ENCODE peak calls at places on chromosomes 11 and 22, in nine cellular contexts. One of them, this sample, is unnamed.

GRCh38 chr22:17988800-17989513 is 35.4 kb downstream of the MICAL3 start:
- DNase-seq in sigmoid colon: no peak
- DNase-seq in AG04450: no peak
- DNase-seq in AG09319: no peak
- DNase-seq in H9: no peak
- DNase-seq in HFF-Myc: no peak
- DNase-seq in choroid plexus epithelial cell: no peak
- DNase-seq in left ventricle myocardium inferior: no peak
- DNase-seq in type B pancreatic cell: no peak
- DNase-seq in this sample: no peak

GRCh38 chr22:26169312-26170111 is at the start of gene SEZ6L:
- DNase-seq in AG04450: no peak
- DNase-seq in H9: peak
- DNase-seq in left ventricle myocardium inferior: peak
- DNase-seq in choroid plexus epithelial cell: no peak
- DNase-seq in HFF-Myc: no peak
- DNase-seq in sigmoid colon: no peak
- DNase-seq in AG09319: no peak
- DNase-seq in type B pancreatic cell: no peak
- DNase-seq in this sample: peak

GRCh38 chr11:103803062-103803461 is 233.4 kb upstream of the DDI1 start:
- DNase-seq in type B pancreatic cell: no peak
- DNase-seq in AG04450: no peak
- DNase-seq in choroid plexus epithelial cell: peak
- DNase-seq in AG09319: no peak
- DNase-seq in H9: no peak
- DNase-seq in sigmoid colon: no peak
- DNase-seq in HFF-Myc: no peak
- DNase-seq in left ventricle myocardium inferior: no peak
- DNase-seq in this sample: no peak

GRCh38 chr11:80082386-80082785 is 641.6 kb upstream of the TENM4 start:
- DNase-seq in AG09319: no peak
- DNase-seq in sigmoid colon: no peak
- DNase-seq in left ventricle myocardium inferior: no peak
- DNase-seq in AG04450: no peak
- DNase-seq in H9: no peak
- DNase-seq in type B pancreatic cell: no peak
- DNase-seq in HFF-Myc: no peak
- DNase-seq in choroid plexus epithelial cell: no peak
- DNase-seq in this sample: no peak

GRCh38 chr11:12868315-12869073 is 140.6 kb upstream of the RASSF10 start:
- DNase-seq in HFF-Myc: no peak
- DNase-seq in left ventricle myocardium inferior: no peak
- DNase-seq in sigmoid colon: no peak
- DNase-seq in H9: no peak
- DNase-seq in AG09319: no peak
- DNase-seq in choroid plexus epithelial cell: peak
- DNase-seq in AG04450: no peak
- DNase-seq in type B pancreatic cell: no peak
- DNase-seq in this sample: no peak

GRCh38 chr11:33874910-33875490 is 16.9 kb downstream of the LMO2 start:
- DNase-seq in sigmoid colon: no peak
- DNase-seq in H9: no peak
- DNase-seq in type B pancreatic cell: no peak
- DNase-seq in left ventricle myocardium inferior: no peak
- DNase-seq in HFF-Myc: no peak
- DNase-seq in choroid plexus epithelial cell: no peak
- DNase-seq in AG09319: no peak
- DNase-seq in AG04450: no peak
- DNase-seq in this sample: no peak

GRCh38 chr22:46657996-46658947 is 38.1 kb downstream of the GRAMD4 start:
- DNase-seq in AG09319: no peak
- DNase-seq in HFF-Myc: no peak
- DNase-seq in type B pancreatic cell: no peak
- DNase-seq in left ventricle myocardium inferior: no peak
- DNase-seq in AG04450: no peak
- DNase-seq in H9: no peak
- DNase-seq in sigmoid colon: no peak
- DNase-seq in choroid plexus epithelial cell: no peak
- DNase-seq in this sample: no peak

GRCh38 chr11:69499216-69499945 is 17.9 kb downstream of the LINC01488 start:
- DNase-seq in H9: no peak
- DNase-seq in left ventricle myocardium inferior: no peak
- DNase-seq in sigmoid colon: peak
- DNase-seq in type B pancreatic cell: no peak
- DNase-seq in choroid plexus epithelial cell: peak
- DNase-seq in HFF-Myc: no peak
- DNase-seq in AG04450: no peak
- DNase-seq in AG09319: no peak
- DNase-seq in this sample: no peak

DNA sequence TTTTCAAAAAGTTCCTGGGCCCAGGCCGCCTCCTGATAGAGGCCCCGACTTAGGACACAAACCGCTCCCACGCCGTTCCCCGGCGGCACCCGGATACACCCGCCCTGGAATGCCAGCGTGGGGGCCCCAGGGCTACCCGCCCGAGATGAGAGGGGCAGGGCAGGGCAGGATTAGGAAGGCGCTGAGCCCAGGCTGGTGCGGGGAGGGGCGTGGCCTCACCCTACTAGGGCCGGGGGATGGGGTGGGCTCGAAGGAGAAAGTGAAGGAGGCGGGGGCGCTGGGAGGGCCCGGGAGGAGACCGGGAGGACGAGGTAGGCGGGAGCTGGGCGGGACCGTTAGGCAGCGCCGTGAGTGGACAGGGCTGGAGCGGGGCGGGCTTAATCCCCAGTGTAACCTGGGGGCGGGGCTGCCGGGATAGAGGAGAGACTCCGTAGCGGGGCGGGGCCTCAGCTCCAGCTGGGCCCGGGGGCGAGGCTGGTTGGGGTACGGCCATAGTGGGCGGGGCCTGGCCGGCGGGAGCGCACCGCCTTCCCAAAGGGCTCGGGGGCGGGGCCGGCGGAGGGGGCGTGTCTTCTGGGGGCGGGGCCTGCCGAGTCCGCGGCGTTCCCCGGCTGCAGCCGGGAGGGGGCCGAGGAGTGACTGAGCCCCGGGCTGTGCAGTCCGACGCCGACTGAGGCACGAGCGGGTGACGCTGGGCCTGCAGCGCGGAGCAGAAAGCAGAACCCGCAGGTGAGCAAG is at the start of gene CD82:
- DNase-seq in sigmoid colon: peak
- DNase-seq in H9: peak
- DNase-seq in left ventricle myocardium inferior: peak
- DNase-seq in choroid plexus epithelial cell: peak
- DNase-seq in HFF-Myc: peak
- DNase-seq in type B pancreatic cell: peak
- DNase-seq in AG04450: peak
- DNase-seq in AG09319: peak
- DNase-seq in this sample: peak
- TF ChIP-seq CTCF in sigmoid colon: peak
- TF ChIP-seq CTCF in H9: peak
- TF ChIP-seq CTCF in left ventricle myocardium inferior: peak
- TF ChIP-seq CTCF in choroid plexus epithelial cell: no peak
- TF ChIP-seq CTCF in HFF-Myc: no peak
- TF ChIP-seq CTCF in type B pancreatic cell: peak
- TF ChIP-seq CTCF in AG04450: peak
- TF ChIP-seq CTCF in AG09319: peak
- TF ChIP-seq CTCF in this sample: peak

GRCh38 chr22:32991353-32992115 is 66.6 kb downstream of the SYN3 start:
- DNase-seq in left ventricle myocardium inferior: peak
- DNase-seq in AG09319: peak
- DNase-seq in AG04450: no peak
- DNase-seq in type B pancreatic cell: no peak
- DNase-seq in H9: no peak
- DNase-seq in HFF-Myc: no peak
- DNase-seq in choroid plexus epithelial cell: no peak
- DNase-seq in sigmoid colon: peak
- DNase-seq in this sample: peak

GRCh38 chr22:32986773-32987050 is 71.5 kb downstream of the SYN3 start:
- DNase-seq in AG09319: no peak
- DNase-seq in type B pancreatic cell: no peak
- DNase-seq in choroid plexus epithelial cell: no peak
- DNase-seq in sigmoid colon: no peak
- DNase-seq in AG04450: no peak
- DNase-seq in HFF-Myc: no peak
- DNase-seq in left ventricle myocardium inferior: no peak
- DNase-seq in H9: no peak
- DNase-seq in this sample: no peak

GRCh38 chr22:32990187-32990586 is 68.0 kb downstream of the SYN3 start:
- DNase-seq in left ventricle myocardium inferior: no peak
- DNase-seq in choroid plexus epithelial cell: no peak
- DNase-seq in type B pancreatic cell: no peak
- DNase-seq in HFF-Myc: no peak
- DNase-seq in AG04450: no peak
- DNase-seq in AG09319: no peak
- DNase-seq in H9: no peak
- DNase-seq in sigmoid colon: no peak
- DNase-seq in this sample: no peak

GRCh38 chr22:32987081-32987631 is 71.0 kb downstream of the SYN3 start:
- DNase-seq in left ventricle myocardium inferior: no peak
- DNase-seq in AG04450: no peak
- DNase-seq in H9: peak
- DNase-seq in AG09319: peak
- DNase-seq in sigmoid colon: no peak
- DNase-seq in choroid plexus epithelial cell: no peak
- DNase-seq in HFF-Myc: no peak
- DNase-seq in type B pancreatic cell: no peak
- DNase-seq in this sample: no peak

DNA sequence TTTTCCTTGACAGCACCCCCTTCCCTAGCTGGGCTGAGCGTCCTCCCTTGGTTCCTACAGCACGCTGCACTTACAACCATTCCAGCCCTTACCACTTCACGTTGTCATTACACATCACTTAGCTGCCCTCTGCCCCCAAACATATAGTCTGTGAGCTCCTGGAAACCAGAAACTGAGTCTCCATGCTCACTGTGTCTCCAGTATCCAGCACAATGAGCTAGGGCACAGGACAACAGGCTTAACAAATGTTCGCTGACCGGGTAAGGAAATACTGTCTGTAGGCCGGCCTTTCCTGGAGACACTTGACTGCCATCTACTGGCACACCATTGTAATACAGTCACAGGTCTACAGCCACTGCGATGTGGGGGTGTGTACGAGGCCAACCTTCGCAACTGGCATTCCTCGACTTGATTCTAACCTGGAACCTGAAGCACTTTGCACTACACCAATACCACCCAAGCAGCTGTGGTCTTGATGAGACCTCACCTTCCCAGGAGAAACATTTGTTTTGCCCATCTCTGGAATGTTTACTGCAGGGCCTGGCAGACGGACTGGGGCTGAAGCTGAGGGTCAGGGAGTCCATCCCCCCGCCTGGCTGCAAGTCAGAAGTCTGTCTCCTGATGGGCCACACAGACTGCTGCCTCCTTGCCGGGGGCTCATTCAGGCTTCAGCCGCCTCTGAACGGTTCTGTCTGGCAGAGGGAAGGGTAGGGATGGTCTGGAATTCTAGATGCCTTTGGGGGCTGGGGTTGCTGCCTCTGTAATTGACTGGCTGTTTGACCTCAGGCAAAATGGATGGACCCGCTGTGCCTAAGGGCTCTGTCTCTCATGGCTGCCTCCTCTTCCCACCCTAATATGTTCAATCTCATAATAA is 72.0 kb downstream of the SYN3 start:
- DNase-seq in choroid plexus epithelial cell: peak
- DNase-seq in HFF-Myc: peak
- DNase-seq in AG09319: peak
- DNase-seq in sigmoid colon: peak
- DNase-seq in AG04450: peak
- DNase-seq in H9: peak
- DNase-seq in type B pancreatic cell: peak
- DNase-seq in left ventricle myocardium inferior: peak
- DNase-seq in this sample: no peak
- TF ChIP-seq CTCF in choroid plexus epithelial cell: peak
- TF ChIP-seq CTCF in HFF-Myc: peak
- TF ChIP-seq CTCF in AG09319: peak
- TF ChIP-seq CTCF in sigmoid colon: peak
- TF ChIP-seq CTCF in AG04450: peak
- TF ChIP-seq CTCF in H9: peak
- TF ChIP-seq CTCF in type B pancreatic cell: peak
- TF ChIP-seq CTCF in left ventricle myocardium inferior: peak
- TF ChIP-seq CTCF in this sample: peak

GRCh38 chr11:44434191-44434590 is 124.3 kb upstream of the ALX4 start:
- DNase-seq in HFF-Myc: no peak
- DNase-seq in type B pancreatic cell: no peak
- DNase-seq in left ventricle myocardium inferior: no peak
- DNase-seq in choroid plexus epithelial cell: no peak
- DNase-seq in AG09319: no peak
- DNase-seq in H9: no peak
- DNase-seq in AG04450: no peak
- DNase-seq in sigmoid colon: no peak
- DNase-seq in this sample: no peak

DNA sequence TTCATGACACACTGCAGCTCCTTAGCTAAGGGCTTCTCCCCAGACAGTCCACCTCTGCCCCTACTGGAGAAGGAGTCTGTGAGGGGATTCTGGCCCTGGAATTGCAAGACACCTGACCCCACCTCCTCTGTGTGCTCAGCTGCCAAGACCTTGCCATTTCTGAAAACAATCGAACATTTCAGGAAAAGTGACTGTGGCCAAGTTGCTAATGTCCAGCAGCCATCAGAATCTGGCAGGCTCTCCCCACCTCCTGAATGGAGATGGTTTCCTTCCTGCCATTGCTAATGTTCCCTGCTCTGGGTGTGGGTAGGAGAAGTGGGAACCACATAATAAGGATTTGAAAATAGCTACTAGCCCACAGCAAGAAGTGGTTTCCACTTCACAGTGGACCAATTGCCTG is 127.2 kb upstream of the ALX4 start:
- DNase-seq in AG04450: no peak
- DNase-seq in H9: no peak
- DNase-seq in sigmoid colon: no peak
- DNase-seq in AG09319: no peak
- DNase-seq in HFF-Myc: no peak
- DNase-seq in type B pancreatic cell: no peak
- DNase-seq in choroid plexus epithelial cell: no peak
- DNase-seq in left ventricle myocardium inferior: peak
- DNase-seq in this sample: no peak
- TF ChIP-seq CTCF in AG04450: no peak
- TF ChIP-seq CTCF in H9: no peak
- TF ChIP-seq CTCF in sigmoid colon: no peak
- TF ChIP-seq CTCF in AG09319: no peak
- TF ChIP-seq CTCF in HFF-Myc: no peak
- TF ChIP-seq CTCF in type B pancreatic cell: no peak
- TF ChIP-seq CTCF in choroid plexus epithelial cell: no peak
- TF ChIP-seq CTCF in left ventricle myocardium inferior: no peak
- TF ChIP-seq CTCF in this sample: no peak

DNA sequence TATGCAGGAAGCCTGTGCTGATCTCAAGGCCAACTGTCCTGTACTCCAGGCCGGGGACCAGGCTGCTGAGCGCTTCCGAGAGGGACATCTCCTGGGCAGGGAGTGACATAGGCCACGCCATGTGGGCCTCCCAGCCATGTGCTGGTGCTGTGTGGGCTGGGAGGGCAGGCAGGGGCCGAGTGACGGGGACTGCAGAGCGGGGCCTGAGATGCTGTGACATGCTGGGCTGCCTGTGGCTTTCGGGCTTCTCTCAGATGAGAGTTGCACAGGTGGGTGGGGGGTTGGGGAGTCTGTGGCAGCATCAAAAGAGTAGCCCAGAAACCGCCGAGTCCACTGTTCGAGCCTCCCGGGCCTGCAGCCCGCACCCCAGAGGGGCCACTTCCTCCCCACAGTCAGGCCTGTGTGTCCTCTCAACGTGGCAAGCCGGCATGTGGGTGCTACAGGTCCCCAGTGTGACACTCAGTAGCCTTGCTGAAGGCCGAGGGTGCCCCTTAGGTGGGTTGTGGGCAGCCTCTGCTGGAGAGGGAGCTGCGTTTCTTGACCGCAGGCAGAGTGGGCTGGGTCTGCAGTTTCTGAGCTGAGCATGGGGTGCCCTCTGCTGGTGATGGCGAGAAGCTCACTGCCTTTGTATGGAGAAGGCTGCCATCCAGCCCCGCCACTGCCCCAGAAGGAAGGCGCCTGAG is 101.2 kb downstream of the BCR start:
- DNase-seq in left ventricle myocardium inferior: peak
- DNase-seq in AG09319: no peak
- DNase-seq in type B pancreatic cell: peak
- DNase-seq in sigmoid colon: peak
- DNase-seq in choroid plexus epithelial cell: peak
- DNase-seq in AG04450: peak
- DNase-seq in H9: peak
- DNase-seq in HFF-Myc: peak
- DNase-seq in this sample: peak
- TF ChIP-seq CTCF in left ventricle myocardium inferior: peak
- TF ChIP-seq CTCF in AG09319: peak
- TF ChIP-seq CTCF in type B pancreatic cell: peak
- TF ChIP-seq CTCF in sigmoid colon: peak
- TF ChIP-seq CTCF in choroid plexus epithelial cell: peak
- TF ChIP-seq CTCF in AG04450: peak
- TF ChIP-seq CTCF in H9: peak
- TF ChIP-seq CTCF in HFF-Myc: peak
- TF ChIP-seq CTCF in this sample: peak